ENCODE peak calls at places on chromosome 3, in ten cellular contexts. One of them, this sample, is unnamed.

GRCh38 chr3:27568393-27568792 is 84.2 kb upstream of the SLC4A7 start:
- DNase-seq in K562: no peak
- DNase-seq in stomach: peak
- DNase-seq in Peyer's patch: no peak
- DNase-seq in adrenal gland: peak
- DNase-seq in IMR-90: peak
- DNase-seq in thyroid gland: peak
- DNase-seq in uterus: peak
- DNase-seq in transverse colon: peak
- DNase-seq in tibial nerve: peak
- DNase-seq in this sample: no peak

GRCh38 chr3:140147965-140148490 is 213.0 kb downstream of the CLSTN2 start:
- DNase-seq in adrenal gland: no peak
- DNase-seq in Peyer's patch: no peak
- DNase-seq in uterus: no peak
- DNase-seq in IMR-90: no peak
- DNase-seq in tibial nerve: no peak
- DNase-seq in K562: no peak
- DNase-seq in stomach: no peak
- DNase-seq in transverse colon: no peak
- DNase-seq in thyroid gland: no peak
- DNase-seq in this sample: no peak

GRCh38 chr3:160928183-160928718 is 172.2 kb downstream of the PPM1L start:
- DNase-seq in stomach: no peak
- DNase-seq in thyroid gland: no peak
- DNase-seq in transverse colon: no peak
- DNase-seq in Peyer's patch: no peak
- DNase-seq in tibial nerve: no peak
- DNase-seq in uterus: no peak
- DNase-seq in K562: peak
- DNase-seq in IMR-90: no peak
- DNase-seq in adrenal gland: no peak
- DNase-seq in this sample: no peak

GRCh38 chr3:70988111-70988510 is 595.4 kb downstream of the FOXP1 start:
- DNase-seq in uterus: no peak
- DNase-seq in transverse colon: no peak
- DNase-seq in adrenal gland: no peak
- DNase-seq in stomach: no peak
- DNase-seq in IMR-90: no peak
- DNase-seq in thyroid gland: no peak
- DNase-seq in Peyer's patch: no peak
- DNase-seq in tibial nerve: no peak
- DNase-seq in K562: no peak
- DNase-seq in this sample: no peak

GRCh38 chr3:112134335-112135124 is 1.5 kb upstream of the GCSAM start:
- DNase-seq in uterus: no peak
- DNase-seq in adrenal gland: no peak
- DNase-seq in thyroid gland: no peak
- DNase-seq in tibial nerve: no peak
- DNase-seq in Peyer's patch: no peak
- DNase-seq in K562: no peak
- DNase-seq in IMR-90: no peak
- DNase-seq in transverse colon: no peak
- DNase-seq in stomach: no peak
- DNase-seq in this sample: peak

GRCh38 chr3:127454051-127454450 is 136.5 kb downstream of the TPRA1 start:
- DNase-seq in uterus: peak
- DNase-seq in tibial nerve: no peak
- DNase-seq in K562: no peak
- DNase-seq in transverse colon: no peak
- DNase-seq in IMR-90: no peak
- DNase-seq in adrenal gland: no peak
- DNase-seq in Peyer's patch: no peak
- DNase-seq in thyroid gland: no peak
- DNase-seq in stomach: peak
- DNase-seq in this sample: no peak

GRCh38 chr3:171334465-171334811 is 125.8 kb downstream of the TNIK start:
- DNase-seq in transverse colon: no peak
- DNase-seq in Peyer's patch: no peak
- DNase-seq in thyroid gland: peak
- DNase-seq in K562: no peak
- DNase-seq in tibial nerve: no peak
- DNase-seq in stomach: peak
- DNase-seq in IMR-90: no peak
- DNase-seq in adrenal gland: no peak
- DNase-seq in uterus: no peak
- DNase-seq in this sample: no peak

GRCh38 chr3:156812521-156813335 is 13.4 kb upstream of the LEKR1 start:
- DNase-seq in thyroid gland: no peak
- DNase-seq in adrenal gland: no peak
- DNase-seq in IMR-90: peak
- DNase-seq in stomach: no peak
- DNase-seq in tibial nerve: no peak
- DNase-seq in transverse colon: no peak
- DNase-seq in uterus: no peak
- DNase-seq in K562: peak
- DNase-seq in Peyer's patch: no peak
- DNase-seq in this sample: peak

GRCh38 chr3:15538345-15538744 is 16.8 kb upstream of the COLQ start:
- DNase-seq in Peyer's patch: no peak
- DNase-seq in adrenal gland: no peak
- DNase-seq in K562: no peak
- DNase-seq in tibial nerve: no peak
- DNase-seq in stomach: no peak
- DNase-seq in uterus: no peak
- DNase-seq in IMR-90: peak
- DNase-seq in thyroid gland: no peak
- DNase-seq in transverse colon: no peak
- DNase-seq in this sample: no peak

GRCh38 chr3:183951459-183951858 is 66.2 kb downstream of the ABCC5 start:
- DNase-seq in tibial nerve: no peak
- DNase-seq in transverse colon: no peak
- DNase-seq in adrenal gland: no peak
- DNase-seq in Peyer's patch: no peak
- DNase-seq in uterus: no peak
- DNase-seq in thyroid gland: no peak
- DNase-seq in stomach: no peak
- DNase-seq in IMR-90: no peak
- DNase-seq in K562: no peak
- DNase-seq in this sample: no peak

GRCh38 chr3:30778923-30779322 is 115.5 kb downstream of the GADL1 start:
- DNase-seq in Peyer's patch: no peak
- DNase-seq in thyroid gland: no peak
- DNase-seq in K562: no peak
- DNase-seq in IMR-90: no peak
- DNase-seq in adrenal gland: no peak
- DNase-seq in transverse colon: no peak
- DNase-seq in stomach: no peak
- DNase-seq in tibial nerve: no peak
- DNase-seq in uterus: no peak
- DNase-seq in this sample: no peak

GRCh38 chr3:27737091-27737490 is 15.0 kb upstream of the EOMES start:
- DNase-seq in adrenal gland: no peak
- DNase-seq in transverse colon: no peak
- DNase-seq in K562: no peak
- DNase-seq in uterus: no peak
- DNase-seq in Peyer's patch: no peak
- DNase-seq in stomach: no peak
- DNase-seq in tibial nerve: no peak
- DNase-seq in thyroid gland: no peak
- DNase-seq in IMR-90: no peak
- DNase-seq in this sample: no peak

GRCh38 chr3:46670891-46671427 is 22.5 kb downstream of the ALS2CL start:
- DNase-seq in K562: no peak
- DNase-seq in Peyer's patch: no peak
- DNase-seq in adrenal gland: peak
- DNase-seq in thyroid gland: no peak
- DNase-seq in stomach: peak
- DNase-seq in transverse colon: peak
- DNase-seq in uterus: peak
- DNase-seq in IMR-90: no peak
- DNase-seq in tibial nerve: peak
- DNase-seq in this sample: no peak

GRCh38 chr3:142180761-142181362 is 31.5 kb upstream of the TFDP2 start:
- DNase-seq in adrenal gland: peak
- DNase-seq in transverse colon: peak
- DNase-seq in tibial nerve: no peak
- DNase-seq in K562: peak
- DNase-seq in Peyer's patch: no peak
- DNase-seq in IMR-90: peak
- DNase-seq in uterus: peak
- DNase-seq in thyroid gland: peak
- DNase-seq in stomach: peak
- DNase-seq in this sample: peak

GRCh38 chr3:60755094-60755493 is 496.2 kb downstream of the FHIT start:
- DNase-seq in Peyer's patch: no peak
- DNase-seq in K562: no peak
- DNase-seq in tibial nerve: no peak
- DNase-seq in uterus: no peak
- DNase-seq in IMR-90: no peak
- DNase-seq in stomach: no peak
- DNase-seq in thyroid gland: no peak
- DNase-seq in transverse colon: no peak
- DNase-seq in adrenal gland: no peak
- DNase-seq in this sample: peak

GRCh38 chr3:80000022-80000421 is 232.2 kb upstream of the ROBO1 start:
- DNase-seq in tibial nerve: no peak
- DNase-seq in K562: no peak
- DNase-seq in IMR-90: no peak
- DNase-seq in stomach: no peak
- DNase-seq in adrenal gland: no peak
- DNase-seq in transverse colon: no peak
- DNase-seq in uterus: no peak
- DNase-seq in thyroid gland: no peak
- DNase-seq in Peyer's patch: no peak
- DNase-seq in this sample: no peak

GRCh38 chr3:11591006-11591360 is 52.7 kb downstream of the VGLL4 start:
- DNase-seq in tibial nerve: no peak
- DNase-seq in thyroid gland: no peak
- DNase-seq in K562: no peak
- DNase-seq in stomach: no peak
- DNase-seq in uterus: no peak
- DNase-seq in IMR-90: peak
- DNase-seq in transverse colon: no peak
- DNase-seq in adrenal gland: no peak
- DNase-seq in Peyer's patch: no peak
- DNase-seq in this sample: no peak

GRCh38 chr3:157499342-157499963 is 3.8 kb downstream of the VEPH1 start:
- DNase-seq in tibial nerve: no peak
- DNase-seq in adrenal gland: peak
- DNase-seq in thyroid gland: peak
- DNase-seq in uterus: no peak
- DNase-seq in transverse colon: peak
- DNase-seq in stomach: peak
- DNase-seq in IMR-90: no peak
- DNase-seq in K562: no peak
- DNase-seq in Peyer's patch: no peak
- DNase-seq in this sample: no peak

GRCh38 chr3:33035596-33035995 is 61.4 kb downstream of the GLB1 start:
- DNase-seq in transverse colon: no peak
- DNase-seq in Peyer's patch: no peak
- DNase-seq in IMR-90: peak
- DNase-seq in thyroid gland: no peak
- DNase-seq in tibial nerve: no peak
- DNase-seq in adrenal gland: no peak
- DNase-seq in stomach: no peak
- DNase-seq in uterus: no peak
- DNase-seq in K562: no peak
- DNase-seq in this sample: no peak

GRCh38 chr3:25782938-25783660 is at the start of gene NGLY1:
- DNase-seq in K562: peak
- DNase-seq in IMR-90: peak
- DNase-seq in transverse colon: peak
- DNase-seq in adrenal gland: peak
- DNase-seq in stomach: peak
- DNase-seq in uterus: peak
- DNase-seq in Peyer's patch: peak
- DNase-seq in tibial nerve: peak
- DNase-seq in thyroid gland: peak
- DNase-seq in this sample: peak
- TF ChIP-seq POLR2A in K562: peak
- TF ChIP-seq POLR2A in IMR-90: peak
- TF ChIP-seq POLR2A in transverse colon: peak
- TF ChIP-seq POLR2A in adrenal gland: peak
- TF ChIP-seq POLR2A in stomach: no peak
- TF ChIP-seq POLR2A in uterus: peak
- TF ChIP-seq POLR2A in Peyer's patch: peak
- TF ChIP-seq POLR2A in tibial nerve: peak
- TF ChIP-seq POLR2A in thyroid gland: peak
- TF ChIP-seq POLR2A in this sample: peak

GRCh38 chr3:37993811-37994638 is 3.4 kb downstream of the VILL start:
- DNase-seq in K562: peak
- DNase-seq in transverse colon: peak
- DNase-seq in thyroid gland: peak
- DNase-seq in IMR-90: peak
- DNase-seq in tibial nerve: peak
- DNase-seq in uterus: peak
- DNase-seq in stomach: peak
- DNase-seq in adrenal gland: peak
- DNase-seq in Peyer's patch: peak
- DNase-seq in this sample: peak
- TF ChIP-seq POLR2A in K562: peak
- TF ChIP-seq POLR2A in transverse colon: peak
- TF ChIP-seq POLR2A in thyroid gland: no peak
- TF ChIP-seq POLR2A in IMR-90: peak
- TF ChIP-seq POLR2A in tibial nerve: peak
- TF ChIP-seq POLR2A in uterus: no peak
- TF ChIP-seq POLR2A in stomach: no peak
- TF ChIP-seq POLR2A in adrenal gland: no peak
- TF ChIP-seq POLR2A in Peyer's patch: peak
- TF ChIP-seq POLR2A in this sample: peak

DNA sequence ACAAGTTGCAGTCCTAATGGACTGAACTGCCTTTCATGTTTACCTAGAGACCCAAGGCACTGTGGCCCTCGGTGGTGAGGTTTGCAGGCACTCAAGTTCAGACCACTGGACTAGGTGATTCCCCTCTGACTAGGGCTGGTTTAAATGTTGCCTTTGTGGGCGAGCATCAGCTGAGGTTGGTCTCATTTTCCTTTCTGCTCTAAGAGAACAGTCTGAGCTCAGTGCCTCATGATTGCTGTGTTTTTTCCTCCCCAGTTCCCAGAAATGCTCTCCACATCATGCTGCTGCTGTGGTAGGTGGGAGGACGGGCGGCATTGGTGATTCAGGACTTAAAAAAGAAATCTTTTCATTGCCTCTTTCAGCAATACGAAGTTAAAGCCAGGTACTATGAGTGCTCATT is 237.2 kb downstream of the MBNL1 start:
- DNase-seq in tibial nerve: no peak
- DNase-seq in Peyer's patch: no peak
- DNase-seq in IMR-90: no peak
- DNase-seq in transverse colon: no peak
- DNase-seq in adrenal gland: no peak
- DNase-seq in uterus: no peak
- DNase-seq in K562: no peak
- DNase-seq in thyroid gland: no peak
- DNase-seq in stomach: no peak
- DNase-seq in this sample: no peak
- TF ChIP-seq POLR2A in tibial nerve: no peak
- TF ChIP-seq POLR2A in Peyer's patch: no peak
- TF ChIP-seq POLR2A in IMR-90: no peak
- TF ChIP-seq POLR2A in transverse colon: no peak
- TF ChIP-seq POLR2A in adrenal gland: no peak
- TF ChIP-seq POLR2A in uterus: no peak
- TF ChIP-seq POLR2A in K562: no peak
- TF ChIP-seq POLR2A in thyroid gland: no peak
- TF ChIP-seq POLR2A in stomach: no peak
- TF ChIP-seq POLR2A in this sample: no peak

GRCh38 chr3:94303266-94303665 is 240.4 kb downstream of the NSUN3 start:
- DNase-seq in transverse colon: no peak
- DNase-seq in thyroid gland: peak
- DNase-seq in IMR-90: no peak
- DNase-seq in Peyer's patch: no peak
- DNase-seq in stomach: no peak
- DNase-seq in K562: no peak
- DNase-seq in adrenal gland: no peak
- DNase-seq in tibial nerve: no peak
- DNase-seq in uterus: no peak
- DNase-seq in this sample: no peak
- TF ChIP-seq POLR2A in transverse colon: no peak
- TF ChIP-seq POLR2A in thyroid gland: no peak
- TF ChIP-seq POLR2A in IMR-90: no peak
- TF ChIP-seq POLR2A in Peyer's patch: no peak
- TF ChIP-seq POLR2A in stomach: no peak
- TF ChIP-seq POLR2A in K562: no peak
- TF ChIP-seq POLR2A in adrenal gland: no peak
- TF ChIP-seq POLR2A in tibial nerve: no peak
- TF ChIP-seq POLR2A in uterus: no peak
- TF ChIP-seq POLR2A in this sample: no peak